ENCODE peak calls at places on chromosomes 5 and 9, in ten cellular contexts. N, Z, X, R, D, M, H, C, B and U are unnamed samples.
A peak's percentile ranks its signal among the peaks of the same experiment; 100 is the strongest.

GRCh38 chr5:53512539-53512938 is 32.1 kb downstream of the FST start:
- DNase-seq in Z (no peak), B (no peak), C (no peak), X (no peak), M (peak; percentile 93), N (no peak), D (no peak), H (no peak), R (no peak), U (no peak)

GRCh38 chr9:99075246-99075912 is 29.5 kb upstream of the TGFBR1 start:
- DNase-seq in X (no peak), D (no peak), R (no peak), H (peak; percentile 63), Z (no peak), M (no peak), C (no peak), B (no peak), N (no peak), U (no peak)

GRCh38 chr9:20462410-20462809 is 159.9 kb downstream of the MLLT3 start:
- DNase-seq in Z (no peak), X (no peak), C (no peak), B (no peak), H (no peak), N (no peak), R (no peak), D (no peak), M (no peak), U (no peak)

GRCh38 chr5:141560141-141560540 is 58.7 kb downstream of the DIAPH1 start:
- DNase-seq in H (peak; percentile 34), C (peak; percentile 20), X (no peak), Z (no peak), B (no peak), M (peak; percentile 73), D (no peak), R (no peak), N (no peak), U (no peak)

GRCh38 chr5:73640861-73641320 is 14.9 kb downstream of the ARHGEF28 start:
- DNase-seq in C (no peak), H (no peak), R (no peak), D (no peak), Z (no peak), X (no peak), B (no peak), M (no peak), N (no peak), U (no peak)

GRCh38 chr9:74443036-74443750 is 53.9 kb upstream of the RORB start:
- DNase-seq in R (no peak), N (no peak), D (no peak), B (no peak), H (no peak), X (no peak), C (no peak), Z (no peak), M (peak; percentile 74), U (no peak)

GRCh38 chr9:134243778-134244467 is 79.6 kb upstream of the RNU6ATAC start:
- DNase-seq in C (no peak), N (no peak), D (no peak), H (no peak), R (no peak), M (peak; percentile 10), Z (peak; percentile 50), X (peak; percentile 43), B (no peak), U (no peak)

GRCh38 chr9:129326061-129327005 is 148.3 kb upstream of the IER5L start:
- DNase-seq in Z (no peak), X (no peak), C (no peak), M (no peak), B (no peak), N (no peak), R (no peak), D (no peak), H (no peak), U (no peak)

GRCh38 chr5:92777421-92777820 is 803.6 kb downstream of the NR2F1-AS1 start:
- DNase-seq in C (no peak), X (no peak), H (no peak), B (no peak), M (no peak), Z (no peak), R (no peak), N (no peak), D (peak; percentile 21), U (no peak)

GRCh38 chr5:92779536-92779935 is 801.5 kb downstream of the NR2F1-AS1 start:
- DNase-seq in D (no peak), H (no peak), M (no peak), R (no peak), B (no peak), Z (no peak), X (no peak), C (no peak), N (no peak), U (no peak)

GRCh38 chr5:92778261-92778660 is 802.8 kb downstream of the NR2F1-AS1 start:
- DNase-seq in M (no peak), D (no peak), B (no peak), N (no peak), R (no peak), C (no peak), Z (no peak), X (no peak), H (no peak), U (no peak)

GRCh38 chr5:92775711-92776615 is 805.1 kb downstream of the NR2F1-AS1 start:
- DNase-seq in H (peak; percentile 71), D (no peak), B (no peak), X (no peak), C (no peak), N (no peak), M (peak; percentile 74), Z (no peak), R (no peak), U (no peak)

GRCh38 chr5:92780057-92780456 is 801.0 kb downstream of the NR2F1-AS1 start:
- DNase-seq in N (no peak), C (no peak), X (no peak), R (no peak), Z (no peak), M (no peak), D (no peak), H (no peak), B (no peak), U (no peak)
- H3K27ac ChIP-seq in N (no peak overlapping the region), C (no peak overlapping the region), X (no peak overlapping the region), R (no peak overlapping the region), Z (no peak overlapping the region), M (no peak overlapping the region), D (no peak overlapping the region), H (no peak overlapping the region), B (no peak overlapping the region), U (no peak overlapping the region)

GRCh38 chr9:37412431-37413151 is 9.9 kb upstream of the GRHPR start:
- DNase-seq in X (no peak), R (no peak), Z (no peak), C (no peak), M (peak; percentile 89), D (no peak), N (no peak), H (no peak), B (no peak), U (no peak)

GRCh38 chr9:37417252-37417803 is 5.2 kb upstream of the GRHPR start:
- DNase-seq in H (no peak), D (peak; percentile 18), X (no peak), C (no peak), M (no peak), B (peak; percentile 71), N (no peak), Z (no peak), R (no peak), U (no peak)

GRCh38 chr9:37415011-37415719 is 7.3 kb upstream of the GRHPR start:
- DNase-seq in X (peak; percentile 77), C (peak; percentile 88), H (peak; percentile 84), B (peak; percentile 88), Z (peak; percentile 78), R (peak; percentile 57), M (peak; percentile 71), D (peak; percentile 76), N (peak; percentile 51), U (peak; percentile 58)

GRCh38 chr9:37413311-37413710 is 9.2 kb upstream of the GRHPR start:
- DNase-seq in H (no peak), B (no peak), R (no peak), Z (no peak), X (no peak), D (no peak), C (no peak), N (no peak), M (peak; percentile 52), U (no peak)

DNA sequence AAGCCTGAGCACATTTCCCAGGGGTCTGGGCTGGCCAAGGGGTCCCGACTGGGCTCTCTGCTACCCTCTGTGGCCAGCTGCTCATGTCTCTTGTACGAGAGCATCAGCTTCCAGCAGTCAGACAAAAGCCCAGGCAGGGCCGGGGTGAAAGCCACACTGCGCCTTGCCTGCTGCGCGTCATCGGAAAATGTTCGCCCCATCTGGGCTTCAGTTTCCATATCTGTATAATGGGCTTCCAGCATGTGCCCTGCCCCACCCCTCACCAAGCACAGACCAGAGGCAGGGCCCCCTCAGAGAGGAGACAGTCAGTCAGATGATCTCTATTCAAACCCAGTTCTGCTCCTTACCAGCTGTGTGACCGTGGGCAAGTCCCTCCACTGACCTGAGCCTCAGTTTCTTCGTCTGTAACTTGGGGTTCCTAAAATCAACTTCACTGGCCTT is 8.0 kb upstream of the GRHPR start:
- DNase-seq in B (no peak), X (no peak), M (no peak), N (no peak), C (no peak), R (no peak), Z (no peak), D (no peak), H (no peak), U (no peak)
- H3K4me3 ChIP-seq in B (no peak overlapping the region), X (no peak overlapping the region), M (no peak overlapping the region), N (no peak overlapping the region), C (no peak overlapping the region), R (no peak overlapping the region), Z (no peak overlapping the region), D (no peak overlapping the region), H (no peak overlapping the region), U (no peak overlapping the region)

GRCh38 chr9:5514608-5515260 is 4.4 kb downstream of the PDCD1LG2 start:
- DNase-seq in X (no peak), N (no peak), B (no peak), H (no peak), C (no peak), R (no peak), Z (no peak), M (no peak), D (no peak), U (no peak)
- H3K27ac ChIP-seq in X (no peak overlapping the region), N (peak overlapping the region; percentile 83), B (no peak overlapping the region), H (no peak overlapping the region), C (no peak overlapping the region), R (no peak overlapping the region), Z (no peak overlapping the region), M (no peak overlapping the region), D (no peak overlapping the region), U (no peak overlapping the region)

GRCh38 chr5:113202904-113203716 is 226.5 kb downstream of the DCP2 start:
- DNase-seq in Z (no peak), B (peak; percentile 98), C (peak; percentile 89), R (no peak), X (no peak), H (no peak), N (peak; percentile 85), D (peak; percentile 81), M (no peak), U (peak; percentile 89)

GRCh38 chr5:113205323-113205722 is 228.7 kb downstream of the DCP2 start:
- DNase-seq in D (peak; percentile 50), M (no peak), C (no peak), R (no peak), B (no peak), H (no peak), Z (no peak), X (no peak), N (no peak), U (no peak)

GRCh38 chr5:113204525-113205161 is 228.0 kb downstream of the DCP2 start:
- DNase-seq in D (peak; percentile 45), X (peak; percentile 72), C (no peak), H (peak; percentile 46), M (peak; percentile 81), R (no peak), Z (peak; percentile 32), N (peak; percentile 52), B (peak; percentile 95), U (peak; percentile 77)

GRCh38 chr5:113199122-113199905 is 222.7 kb downstream of the DCP2 start:
- DNase-seq in R (no peak), Z (no peak), N (no peak), M (peak; percentile 31), C (no peak), X (peak; percentile 30), B (no peak), H (peak; percentile 43), D (no peak), U (no peak)

DNA sequence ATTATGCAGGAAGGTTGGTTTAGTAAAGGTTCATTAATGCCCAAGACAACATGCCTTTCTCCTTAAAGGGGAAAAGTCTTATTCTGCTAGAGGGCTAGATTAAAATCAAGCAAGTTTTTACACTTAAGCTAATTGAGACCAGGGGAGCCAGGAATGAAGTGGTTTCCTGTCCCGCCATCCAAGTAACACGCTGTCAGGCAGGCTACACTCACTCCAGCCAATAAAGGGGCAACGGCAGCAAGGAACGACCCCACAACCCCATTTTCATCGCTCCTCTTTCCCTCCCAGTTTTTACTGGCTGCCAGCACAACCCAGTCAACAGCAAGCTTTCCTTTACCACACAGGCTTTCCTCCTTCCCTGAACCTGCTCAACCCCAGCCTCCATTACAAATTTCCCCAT is 225.1 kb downstream of the DCP2 start:
- DNase-seq in N (no peak), C (no peak), R (no peak), B (no peak), M (no peak), D (no peak), H (no peak), Z (no peak), X (no peak), U (no peak)
- H3K4me3 ChIP-seq in N (peak overlapping the region; percentile 61), C (no peak overlapping the region), R (no peak overlapping the region), B (peak overlapping the region; percentile 34), M (no peak overlapping the region), D (no peak overlapping the region), H (no peak overlapping the region), Z (no peak overlapping the region), X (no peak overlapping the region), U (no peak overlapping the region)